ENCODE peak calls at places on chromosomes 13 and 19, in four cellular contexts. H, L, W and Q are unnamed samples.

GRCh38 chr19:41937976-41938375 is 9.7 kb upstream of the ERFL start:
- DNase-seq in H (no peak), L (no peak), W (no peak), Q (no peak)

GRCh38 chr13:113904411-113904810 is 40.5 kb upstream of the GAS6 start:
- DNase-seq in H (peak), L (no peak), W (peak), Q (peak)

GRCh38 chr13:101204270-101205011 is 211.9 kb downstream of the NALCN start:
- DNase-seq in L (no peak), W (no peak), H (no peak), Q (peak)

GRCh38 chr13:42137856-42138537 is 89.5 kb downstream of the DGKH start:
- DNase-seq in H (no peak), W (no peak), L (no peak), Q (peak)

GRCh38 chr19:28264556-28264955 is 948.4 kb downstream of the UQCRFS1 start:
- DNase-seq in W (no peak), H (no peak), L (no peak), Q (no peak)

GRCh38 chr19:29873024-29873800 is 61.4 kb downstream of the CCNE1 start:
- DNase-seq in H (peak), W (peak), L (no peak), Q (no peak)

GRCh38 chr19:9913237-9914000 is 22.9 kb downstream of the OLFM2 start:
- DNase-seq in W (peak), L (no peak), H (no peak), Q (no peak)

GRCh38 chr13:100495455-100495854 is 93.1 kb downstream of the GGACT start:
- DNase-seq in L (no peak), W (no peak), H (no peak), Q (no peak)

GRCh38 chr13:29438772-29439171 is 156.7 kb downstream of the SLC7A1 start:
- DNase-seq in W (no peak), H (no peak), L (no peak), Q (no peak)

GRCh38 chr19:13002389-13002898 is 7.2 kb downstream of the NFIX start:
- DNase-seq in W (no peak), H (no peak), L (no peak), Q (no peak)

GRCh38 chr19:2446390-2446789 is 10.4 kb downstream of the LMNB2 start:
- DNase-seq in W (no peak), H (no peak), L (no peak), Q (no peak)

GRCh38 chr13:42654760-42655159 is 80.8 kb downstream of the TNFSF11 start:
- DNase-seq in H (no peak), W (no peak), L (no peak), Q (no peak)

GRCh38 chr13:66675620-66676019 is 554.5 kb downstream of the PCDH9 start:
- DNase-seq in L (no peak), W (no peak), H (peak), Q (no peak)

GRCh38 chr19:17312481-17313113 is 3.2 kb downstream of the DDA1 start:
- DNase-seq in W (no peak), L (no peak), H (no peak), Q (no peak)

GRCh38 chr13:24284876-24285275 is 24.5 kb upstream of the C1QTNF9 start:
- DNase-seq in H (no peak), L (no peak), W (no peak), Q (no peak)

GRCh38 chr19:18636969-18637629 is at the start of gene KLHL26:
- DNase-seq in L (no peak), H (no peak), W (no peak), Q (no peak)

GRCh38 chr19:35556846-35557538 is 6.5 kb downstream of the ATP4A start:
- DNase-seq in H (no peak), L (no peak), W (no peak), Q (no peak)

GRCh38 chr19:33767898-33768413 is 28.7 kb upstream of the KCTD15 start:
- DNase-seq in H (peak), L (no peak), W (peak), Q (peak)
- TF ChIP-seq CTCF in H (peak), L (no peak), W (peak), Q (peak)

DNA sequence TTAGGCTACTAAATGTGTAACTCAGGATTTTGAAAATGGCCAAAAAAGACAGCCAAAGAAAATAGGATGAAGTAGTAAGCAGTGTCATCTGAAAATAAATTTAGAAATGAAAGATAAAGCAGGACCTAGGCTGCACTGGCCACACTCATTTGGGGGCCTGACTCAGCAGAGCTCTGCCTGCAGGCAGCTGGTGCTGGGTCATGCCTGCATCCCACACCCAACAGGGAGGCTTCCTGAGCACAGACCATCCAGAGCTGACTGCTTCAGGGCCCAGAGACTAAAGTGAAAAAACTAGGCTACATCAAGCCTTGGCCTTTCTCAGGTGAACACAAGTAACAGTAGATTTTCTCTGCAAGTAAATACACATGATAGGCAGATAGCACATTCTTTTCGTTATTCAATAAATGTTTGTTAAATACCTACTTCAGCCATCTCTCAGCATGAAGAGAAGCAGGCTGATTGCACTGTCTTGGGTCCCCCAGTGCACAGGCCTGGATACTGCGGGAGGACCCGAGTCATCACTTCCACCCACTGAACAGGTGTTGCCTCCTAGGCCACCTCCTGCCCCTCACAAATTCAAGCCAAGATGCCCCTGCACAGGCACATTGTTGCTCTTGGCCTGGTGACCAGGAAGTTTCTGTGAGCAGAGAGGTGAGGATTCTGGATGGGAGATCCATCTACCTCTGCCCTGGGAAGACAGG is 284.0 kb downstream of the OXGR1 start:
- DNase-seq in W (no peak), H (no peak), L (no peak), Q (no peak)
- TF ChIP-seq ELK1 in W (no peak), H (no peak), L (no peak), Q (no peak)

GRCh38 chr19:47157455-47158321 is 27.1 kb downstream of the SAE1 start:
- DNase-seq in L (no peak), H (no peak), W (peak), Q (peak)
- TF ChIP-seq RAD21 in L (no peak), H (no peak), W (no peak), Q (no peak)

GRCh38 chr13:64470751-64471150 is 2759.4 kb downstream of the PCDH9 start:
- DNase-seq in H (no peak), L (no peak), W (no peak), Q (no peak)

DNA sequence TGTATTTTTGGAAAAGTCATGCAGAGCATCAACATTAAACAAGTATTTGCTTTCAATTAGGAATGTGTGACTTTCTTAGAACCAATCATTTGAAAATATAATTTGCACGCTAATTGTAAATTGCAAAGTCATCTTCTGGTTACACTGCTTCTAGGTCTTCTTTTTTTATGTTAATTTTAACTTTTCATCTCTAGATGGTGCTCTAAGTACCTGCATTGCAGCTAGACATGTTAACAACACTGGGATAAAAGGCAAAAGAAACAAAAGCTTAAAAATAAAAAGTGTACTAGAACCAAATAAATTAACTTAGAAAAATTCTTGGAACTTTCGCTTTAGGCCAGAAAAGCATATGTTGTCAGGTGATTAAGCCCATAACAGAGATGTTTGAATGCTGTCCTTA is 2758.2 kb downstream of the PCDH9 start:
- DNase-seq in L (no peak), W (no peak), H (peak), Q (peak)
- TF ChIP-seq CTCF in L (no peak), W (no peak), H (peak), Q (peak)

GRCh38 chr19:6260912-6261636 is 18.7 kb downstream of the MLLT1 start:
- DNase-seq in L (no peak), W (peak), H (peak), Q (peak)
- TF ChIP-seq ELK1 in L (no peak), W (no peak), H (no peak), Q (no peak)

GRCh38 chr19:51529301-51529700 is 2.2 kb downstream of the SIGLEC6 start:
- DNase-seq in L (no peak), W (no peak), H (no peak), Q (no peak)
- TF ChIP-seq RAD21 in L (no peak), W (no peak), H (no peak), Q (no peak)

GRCh38 chr19:15318241-15318691 is 14.1 kb downstream of the BRD4 start:
- DNase-seq in H (no peak), L (peak), W (no peak), Q (peak)
- TF ChIP-seq CTCF in H (no peak), L (no peak), W (no peak), Q (no peak)

GRCh38 chr13:110610955-110611595 is 4.3 kb upstream of the NAXD start:
- DNase-seq in L (peak), H (no peak), W (no peak), Q (peak)
- TF ChIP-seq ELK1 in L (no peak), H (no peak), W (no peak), Q (no peak)

DNA sequence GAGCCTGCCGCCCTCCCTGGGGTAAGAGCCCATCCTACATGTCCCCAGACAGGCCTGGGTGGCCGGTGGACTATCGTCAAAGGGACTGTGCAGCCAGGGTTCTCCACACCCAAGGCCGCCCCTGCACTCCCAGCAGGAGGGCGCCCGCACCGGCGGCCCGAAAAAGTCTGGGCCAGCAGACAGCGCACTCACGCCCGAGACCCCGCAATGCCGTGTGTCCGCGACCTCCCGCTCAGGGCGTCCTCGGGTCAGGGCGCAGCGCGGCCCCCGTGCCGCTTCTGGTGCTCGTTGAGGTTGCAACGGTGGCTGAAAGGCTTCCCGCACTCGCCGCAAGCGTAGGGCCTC is 2.6 kb upstream of the A1BG start:
- DNase-seq in L (no peak), H (no peak), W (no peak), Q (no peak)
- TF ChIP-seq RAD21 in L (no peak), H (no peak), W (no peak), Q (no peak)

DNA sequence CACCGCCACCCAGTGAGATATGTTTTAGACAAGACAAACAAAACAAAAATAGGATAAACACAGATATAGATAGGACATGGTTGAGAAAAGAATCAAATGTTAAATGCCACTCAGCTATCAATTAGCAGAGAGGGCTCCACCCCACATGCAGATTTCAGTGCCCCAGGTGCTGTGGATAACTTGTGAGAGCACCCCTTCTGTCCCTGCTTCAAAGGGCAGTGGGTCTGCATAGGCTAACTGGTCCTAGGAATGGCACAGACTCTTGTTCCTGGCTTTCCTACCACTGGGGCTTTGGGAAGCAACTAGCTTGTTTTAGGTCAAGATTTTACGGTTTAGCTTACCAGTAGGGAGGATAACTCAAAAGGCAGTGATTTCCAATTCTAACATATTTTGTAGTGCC is 460.3 kb downstream of the TSHZ3 start:
- DNase-seq in L (no peak), H (no peak), W (no peak), Q (no peak)
- TF ChIP-seq CTCF in L (no peak), H (no peak), W (no peak), Q (no peak)